ENCODE peak calls at places on chromosomes 11 and 22, in four cellular contexts. S is upper lobe of right lung; W is CD8-positive, alpha-beta memory T cell; E is IMR-90. I is an unnamed sample.

GRCh38 chr11:18012314-18012905 is 437 bp downstream of the SERGEF start:
- DNase-seq in S (no peak), W (peak; percentile 5), E (peak; percentile 13), I (peak; percentile 8)

GRCh38 chr11:118232659-118233058 is 7.8 kb upstream of the JAML start:
- DNase-seq in S (no peak), W (no peak), E (no peak), I (no peak)

GRCh38 chr22:50483977-50484853 is 2.4 kb upstream of the MIOX start:
- DNase-seq in S (peak; percentile 64), W (no peak), E (no peak), I (no peak)

GRCh38 chr11:17381156-17381555 is 7.3 kb downstream of the KCNJ11 start:
- DNase-seq in S (no peak), W (no peak), E (peak; percentile 62), I (no peak)

GRCh38 chr11:1823376-1824220 is 11.2 kb upstream of the SYT8 start:
- DNase-seq in S (no peak), W (no peak), E (no peak), I (no peak)

GRCh38 chr11:66032962-66033735 is 6.9 kb upstream of the CATSPER1 start:
- DNase-seq in S (no peak), W (no peak), E (no peak), I (no peak)

GRCh38 chr11:2797181-2797711 is 88.3 kb downstream of the CDKN1C start:
- DNase-seq in S (peak; percentile 48), W (no peak), E (no peak), I (no peak)

GRCh38 chr22:49151256-49152131 is 676.2 kb downstream of the BRD1 start:
- DNase-seq in S (peak; percentile 60), W (no peak), E (no peak), I (no peak)

GRCh38 chr11:117831661-117832415 is 7.3 kb upstream of the FXYD2 start:
- DNase-seq in S (no peak), W (no peak), E (no peak), I (no peak)

GRCh38 chr11:47616726-47617416 is 22.7 kb upstream of the C1QTNF4 start:
- DNase-seq in S (no peak), W (no peak), E (peak; percentile 85), I (peak; percentile 82)

GRCh38 chr11:102829671-102830070 is 13.7 kb downstream of the MMP3 start:
- DNase-seq in S (no peak), W (no peak), E (no peak), I (peak; percentile 81)

GRCh38 chr22:20116951-20117645 is at the start of gene TRMT2A:
- DNase-seq in S (peak; percentile 99), W (peak; percentile 93), E (peak; percentile 98), I (peak; percentile 99)

GRCh38 chr11:32829680-32830412 is at the start of gene PRRG4:
- DNase-seq in S (peak; percentile 93), W (no peak), E (peak; percentile 16), I (peak; percentile 87)

GRCh38 chr22:19891350-19892248 is 36.9 kb upstream of the GNB1L start:
- DNase-seq in S (no peak), W (peak; percentile 45), E (peak; percentile 89), I (peak; percentile 98)

DNA sequence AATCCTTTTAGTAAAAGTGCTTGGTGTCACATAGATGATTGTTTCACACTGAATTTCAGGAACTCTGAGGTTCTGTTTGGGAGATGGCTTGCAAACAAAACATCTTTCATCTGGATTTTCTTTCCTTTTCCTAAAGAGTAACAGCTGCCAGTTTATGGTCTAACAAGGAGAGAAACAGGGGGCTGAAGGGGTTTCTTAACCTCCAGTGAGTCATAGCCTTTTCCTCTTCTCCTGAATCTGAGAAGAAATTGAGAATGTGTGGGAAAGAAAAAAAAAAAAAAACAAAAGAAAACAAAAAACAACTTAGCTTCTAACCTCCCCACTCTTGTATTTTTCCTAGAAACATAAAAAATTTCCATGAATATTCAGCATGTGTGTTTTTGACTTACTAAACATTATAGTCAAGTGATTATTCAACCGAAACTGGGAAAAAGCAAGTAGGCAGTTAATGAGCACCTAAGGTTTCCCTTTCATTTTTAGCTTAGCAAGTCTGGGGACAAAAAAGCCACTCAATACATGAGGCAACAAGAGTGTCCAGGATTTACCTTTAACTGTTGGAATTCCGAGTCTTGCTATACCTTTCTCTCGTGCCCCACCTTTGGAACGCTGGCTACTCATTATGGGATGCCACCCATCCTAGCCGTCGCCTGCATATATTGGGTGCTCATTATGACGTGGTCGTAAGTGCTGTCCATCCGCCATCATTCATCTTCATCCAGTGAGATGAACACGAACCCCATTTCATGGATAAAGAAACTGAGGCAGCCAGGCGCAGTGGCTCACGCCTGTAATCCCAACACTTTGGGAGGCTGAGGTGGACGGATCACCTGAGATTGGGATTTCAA is 2.3 kb downstream of the ASPHD2 start:
- DNase-seq in S (no peak), W (no peak), E (no peak), I (peak; percentile 12)
- H3K4me3 ChIP-seq in S (no peak overlapping the region), W (no peak overlapping the region), E (no peak overlapping the region), I (no peak overlapping the region)

GRCh38 chr11:78420255-78420764 is 2.7 kb upstream of the GAB2 start:
- DNase-seq in S (peak; percentile 69), W (peak; percentile 30), E (peak; percentile 88), I (peak; percentile 99)
- H3K4me3 ChIP-seq in S (no peak overlapping the region), W (no peak overlapping the region), E (no peak overlapping the region), I (peak overlapping the region; percentile 19)

GRCh38 chr11:6609502-6610015 is 2.5 kb downstream of the TAF10 start:
- DNase-seq in S (no peak), W (no peak), E (no peak), I (no peak)

GRCh38 chr11:6611092-6612007 is 666 bp downstream of the TAF10 start:
- DNase-seq in S (no peak), W (no peak), E (peak; percentile 21), I (no peak)

GRCh38 chr11:6608726-6609501 is 3.1 kb downstream of the TAF10 start:
- DNase-seq in S (no peak), W (no peak), E (no peak), I (no peak)

GRCh38 chr11:6612008-6612815 is at the start of gene TAF10:
- DNase-seq in S (peak; percentile 99), W (peak; percentile 96), E (peak; percentile 96), I (peak; percentile 96)

GRCh38 chr11:6610591-6610990 is 1.4 kb downstream of the TAF10 start:
- DNase-seq in S (no peak), W (no peak), E (no peak), I (no peak)
- H3K4me3 ChIP-seq in S (no peak overlapping the region), W (no peak overlapping the region), E (no peak overlapping the region), I (no peak overlapping the region)

DNA sequence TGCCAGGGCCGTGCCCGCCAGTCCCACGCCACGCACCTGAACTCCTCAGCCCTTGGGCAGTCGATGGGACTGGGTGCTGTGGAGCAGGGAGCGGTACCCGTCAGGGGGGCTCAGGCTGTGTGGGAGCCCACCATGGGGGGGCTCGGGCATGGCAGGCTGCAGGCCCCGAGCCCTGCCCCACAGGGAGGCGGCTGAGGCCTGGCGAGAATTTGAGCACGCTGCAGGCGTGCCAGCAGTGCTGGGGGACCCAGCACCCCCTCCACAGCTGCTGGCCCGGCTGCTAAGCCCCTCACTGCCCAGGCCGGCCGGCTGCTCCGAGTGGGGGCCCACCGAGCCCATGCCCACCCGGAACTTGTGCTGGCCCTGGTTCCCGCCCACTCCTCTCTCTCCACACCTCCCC is 56.8 kb downstream of the TMPRSS5 start:
- DNase-seq in S (no peak), W (no peak), E (no peak), I (no peak)
- H3K4me3 ChIP-seq in S (no peak overlapping the region), W (no peak overlapping the region), E (no peak overlapping the region), I (no peak overlapping the region)

DNA sequence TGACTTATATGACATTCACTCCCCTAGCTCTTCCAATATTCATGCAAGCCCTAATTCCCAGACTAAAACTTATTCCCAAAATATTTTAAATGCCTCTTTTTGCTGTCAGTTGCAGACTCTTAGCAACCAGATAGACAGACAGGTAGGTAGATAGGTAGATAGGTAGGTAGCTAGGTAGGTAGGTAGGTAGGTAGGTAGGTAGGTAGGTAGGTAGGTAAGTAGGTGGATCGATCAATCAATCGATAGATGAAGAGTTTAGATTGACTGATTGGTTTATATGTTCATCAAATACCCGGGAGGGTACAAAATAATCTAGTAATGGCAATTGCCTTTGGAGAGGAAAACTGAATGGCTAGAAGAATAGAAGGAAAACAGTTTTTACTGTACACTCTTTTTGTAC is 86.3 kb downstream of the TTC28 start:
- DNase-seq in S (no peak), W (no peak), E (no peak), I (no peak)
- H3K4me3 ChIP-seq in S (no peak overlapping the region), W (no peak overlapping the region), E (no peak overlapping the region), I (no peak overlapping the region)

I was measured in A673.